ENCODE peak calls at places on chromosome 16, in eight cellular contexts. One of them, this sample, is unnamed.

GRCh38 chr16:66274335-66275110 is 92.0 kb upstream of the CDH5 start:
- DNase-seq in lower leg skin: peak; percentile 74
- DNase-seq in OCI-LY7: peak; percentile 31
- DNase-seq in endothelial cell: no peak
- DNase-seq in NB4: peak; percentile 57
- DNase-seq in heart right ventricle: no peak
- DNase-seq in RWPE1: no peak
- DNase-seq in kidney epithelial cell: no peak
- DNase-seq in this sample: peak; percentile 65

GRCh38 chr16:11913425-11914079 is 2.2 kb downstream of the GSPT1 start:
- DNase-seq in lower leg skin: no peak
- DNase-seq in OCI-LY7: no peak
- DNase-seq in endothelial cell: no peak
- DNase-seq in NB4: peak; percentile 36
- DNase-seq in heart right ventricle: no peak
- DNase-seq in RWPE1: no peak
- DNase-seq in kidney epithelial cell: no peak
- DNase-seq in this sample: no peak

GRCh38 chr16:81440888-81441663 is 3.5 kb upstream of the CMIP start:
- DNase-seq in lower leg skin: no peak
- DNase-seq in OCI-LY7: no peak
- DNase-seq in endothelial cell: no peak
- DNase-seq in NB4: no peak
- DNase-seq in heart right ventricle: no peak
- DNase-seq in RWPE1: no peak
- DNase-seq in kidney epithelial cell: no peak
- DNase-seq in this sample: no peak

GRCh38 chr16:2860826-2861567 is 3.0 kb upstream of the PRSS22 start:
- DNase-seq in lower leg skin: no peak
- DNase-seq in OCI-LY7: no peak
- DNase-seq in endothelial cell: no peak
- DNase-seq in NB4: peak; percentile 49
- DNase-seq in heart right ventricle: no peak
- DNase-seq in RWPE1: peak; percentile 26
- DNase-seq in kidney epithelial cell: no peak
- DNase-seq in this sample: no peak

GRCh38 chr16:66924527-66925321 is 611 bp downstream of the RRAD start:
- DNase-seq in lower leg skin: no peak
- DNase-seq in OCI-LY7: no peak
- DNase-seq in endothelial cell: peak; percentile 69
- DNase-seq in NB4: peak; percentile 27
- DNase-seq in heart right ventricle: no peak
- DNase-seq in RWPE1: no peak
- DNase-seq in kidney epithelial cell: no peak
- DNase-seq in this sample: no peak

GRCh38 chr16:188674-189073 is 8.4 kb downstream of the HBQ1 start:
- DNase-seq in lower leg skin: no peak
- DNase-seq in OCI-LY7: peak; percentile 61
- DNase-seq in endothelial cell: no peak
- DNase-seq in NB4: peak; percentile 15
- DNase-seq in heart right ventricle: no peak
- DNase-seq in RWPE1: no peak
- DNase-seq in kidney epithelial cell: no peak
- DNase-seq in this sample: no peak

GRCh38 chr16:12311887-12312286 is 335.4 kb downstream of the SNX29 start:
- DNase-seq in lower leg skin: no peak
- DNase-seq in OCI-LY7: peak; percentile 60
- DNase-seq in endothelial cell: no peak
- DNase-seq in NB4: no peak
- DNase-seq in heart right ventricle: no peak
- DNase-seq in RWPE1: peak; percentile 17
- DNase-seq in kidney epithelial cell: no peak
- DNase-seq in this sample: no peak

GRCh38 chr16:54806378-54806777 is 124.3 kb upstream of the IRX5 start:
- DNase-seq in lower leg skin: no peak
- DNase-seq in OCI-LY7: no peak
- DNase-seq in endothelial cell: no peak
- DNase-seq in NB4: no peak
- DNase-seq in heart right ventricle: no peak
- DNase-seq in RWPE1: no peak
- DNase-seq in kidney epithelial cell: no peak
- DNase-seq in this sample: no peak

GRCh38 chr16:66947302-66948033 is 12.2 kb downstream of the CES2 start:
- DNase-seq in lower leg skin: peak; percentile 95
- DNase-seq in OCI-LY7: peak; percentile 84
- DNase-seq in endothelial cell: peak; percentile 80
- DNase-seq in NB4: peak; percentile 85
- DNase-seq in heart right ventricle: peak; percentile 80
- DNase-seq in RWPE1: peak; percentile 90
- DNase-seq in kidney epithelial cell: no peak
- DNase-seq in this sample: peak; percentile 92

GRCh38 chr16:87931504-87931903 is 4.8 kb downstream of the CA5A start:
- DNase-seq in lower leg skin: no peak
- DNase-seq in OCI-LY7: no peak
- DNase-seq in endothelial cell: no peak
- DNase-seq in NB4: peak; percentile 89
- DNase-seq in heart right ventricle: no peak
- DNase-seq in RWPE1: no peak
- DNase-seq in kidney epithelial cell: no peak
- DNase-seq in this sample: no peak

GRCh38 chr16:814974-815373 is 14.4 kb upstream of the GNG13 start:
- DNase-seq in lower leg skin: no peak
- DNase-seq in OCI-LY7: no peak
- DNase-seq in endothelial cell: no peak
- DNase-seq in NB4: no peak
- DNase-seq in heart right ventricle: no peak
- DNase-seq in RWPE1: no peak
- DNase-seq in kidney epithelial cell: no peak
- DNase-seq in this sample: no peak

GRCh38 chr16:54936979-54937672 is 6.5 kb downstream of the IRX5 start:
- DNase-seq in lower leg skin: peak; percentile 94
- DNase-seq in OCI-LY7: no peak
- DNase-seq in endothelial cell: peak; percentile 71
- DNase-seq in NB4: peak; percentile 62
- DNase-seq in heart right ventricle: peak; percentile 38
- DNase-seq in RWPE1: no peak
- DNase-seq in kidney epithelial cell: no peak
- DNase-seq in this sample: peak; percentile 88

GRCh38 chr16:53991181-53992056 is 287.5 kb downstream of the FTO start:
- DNase-seq in lower leg skin: no peak
- DNase-seq in OCI-LY7: no peak
- DNase-seq in endothelial cell: no peak
- DNase-seq in NB4: peak; percentile 78
- DNase-seq in heart right ventricle: no peak
- DNase-seq in RWPE1: no peak
- DNase-seq in kidney epithelial cell: peak; percentile 62
- DNase-seq in this sample: no peak

GRCh38 chr16:72195609-72196008 is 23.7 kb upstream of the PMFBP1 start:
- DNase-seq in lower leg skin: no peak
- DNase-seq in OCI-LY7: no peak
- DNase-seq in endothelial cell: peak; percentile 26
- DNase-seq in NB4: no peak
- DNase-seq in heart right ventricle: no peak
- DNase-seq in RWPE1: no peak
- DNase-seq in kidney epithelial cell: no peak
- DNase-seq in this sample: no peak

GRCh38 chr16:86928517-86929148 is 350.3 kb downstream of the FOXL1 start:
- DNase-seq in lower leg skin: no peak
- DNase-seq in OCI-LY7: no peak
- DNase-seq in endothelial cell: no peak
- DNase-seq in NB4: peak; percentile 39
- DNase-seq in heart right ventricle: peak; percentile 32
- DNase-seq in RWPE1: no peak
- DNase-seq in kidney epithelial cell: no peak
- DNase-seq in this sample: no peak

GRCh38 chr16:27756206-27756970 is 206.4 kb downstream of the KATNIP start:
- DNase-seq in lower leg skin: no peak
- DNase-seq in OCI-LY7: no peak
- DNase-seq in endothelial cell: no peak
- DNase-seq in NB4: peak; percentile 71
- DNase-seq in heart right ventricle: no peak
- DNase-seq in RWPE1: no peak
- DNase-seq in kidney epithelial cell: no peak
- DNase-seq in this sample: no peak

GRCh38 chr16:27752241-27752640 is 202.3 kb downstream of the KATNIP start:
- DNase-seq in lower leg skin: no peak
- DNase-seq in OCI-LY7: no peak
- DNase-seq in endothelial cell: no peak
- DNase-seq in NB4: no peak
- DNase-seq in heart right ventricle: no peak
- DNase-seq in RWPE1: no peak
- DNase-seq in kidney epithelial cell: no peak
- DNase-seq in this sample: no peak

GRCh38 chr16:27751676-27752075 is 201.7 kb downstream of the KATNIP start:
- DNase-seq in lower leg skin: no peak
- DNase-seq in OCI-LY7: no peak
- DNase-seq in endothelial cell: no peak
- DNase-seq in NB4: no peak
- DNase-seq in heart right ventricle: no peak
- DNase-seq in RWPE1: no peak
- DNase-seq in kidney epithelial cell: no peak
- DNase-seq in this sample: no peak

GRCh38 chr16:27753563-27753962 is 203.6 kb downstream of the KATNIP start:
- DNase-seq in lower leg skin: no peak
- DNase-seq in OCI-LY7: no peak
- DNase-seq in endothelial cell: no peak
- DNase-seq in NB4: no peak
- DNase-seq in heart right ventricle: no peak
- DNase-seq in RWPE1: no peak
- DNase-seq in kidney epithelial cell: no peak
- DNase-seq in this sample: no peak

GRCh38 chr16:27754788-27755690 is 205.1 kb downstream of the KATNIP start:
- DNase-seq in lower leg skin: no peak
- DNase-seq in OCI-LY7: no peak
- DNase-seq in endothelial cell: no peak
- DNase-seq in NB4: no peak
- DNase-seq in heart right ventricle: no peak
- DNase-seq in RWPE1: no peak
- DNase-seq in kidney epithelial cell: no peak
- DNase-seq in this sample: no peak
- TF ChIP-seq CTCF in lower leg skin: no peak
- TF ChIP-seq CTCF in OCI-LY7: no peak
- TF ChIP-seq CTCF in endothelial cell: no peak
- TF ChIP-seq CTCF in NB4: no peak
- TF ChIP-seq CTCF in heart right ventricle: no peak
- TF ChIP-seq CTCF in RWPE1: no peak
- TF ChIP-seq CTCF in kidney epithelial cell: no peak
- TF ChIP-seq CTCF in this sample: no peak

DNA sequence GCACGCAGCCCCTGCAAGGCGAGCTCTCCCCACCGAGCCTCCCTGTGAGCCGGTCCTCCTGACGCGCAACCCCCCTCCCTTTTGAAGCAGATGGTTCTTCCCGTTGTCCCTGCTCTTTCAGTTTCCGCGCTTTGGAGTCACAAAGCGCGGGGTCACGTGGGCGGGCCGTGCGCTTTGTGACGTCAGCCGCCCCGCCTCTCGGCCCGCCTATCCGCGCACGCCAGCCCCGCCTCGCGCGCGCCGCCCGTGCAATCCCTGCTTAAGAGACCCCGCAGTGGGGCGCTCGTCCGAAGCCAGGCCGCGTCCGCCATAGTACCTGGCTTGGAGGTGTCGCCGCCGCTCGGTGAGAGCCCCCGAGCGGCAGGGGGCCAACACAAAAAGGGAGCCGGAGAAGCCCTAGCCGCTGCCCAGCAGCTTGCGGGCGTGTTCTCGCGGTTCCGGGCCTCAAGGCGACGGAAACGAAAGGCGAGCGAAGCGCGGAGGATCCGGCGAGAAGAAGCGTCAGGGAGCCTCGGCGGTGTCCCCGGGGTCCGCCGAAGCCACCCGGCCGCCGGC is at the start of gene RBBP6:
- DNase-seq in lower leg skin: peak; percentile 98
- DNase-seq in OCI-LY7: peak; percentile 97
- DNase-seq in endothelial cell: peak; percentile 96
- DNase-seq in NB4: peak; percentile 97
- DNase-seq in heart right ventricle: peak; percentile 93
- DNase-seq in RWPE1: peak; percentile 95
- DNase-seq in kidney epithelial cell: peak; percentile 62
- DNase-seq in this sample: peak; percentile 98
- TF ChIP-seq CTCF in lower leg skin: peak; percentile 8
- TF ChIP-seq CTCF in OCI-LY7: peak; percentile 56
- TF ChIP-seq CTCF in endothelial cell: no peak
- TF ChIP-seq CTCF in NB4: no peak
- TF ChIP-seq CTCF in heart right ventricle: peak; percentile 39
- TF ChIP-seq CTCF in RWPE1: peak; percentile 37
- TF ChIP-seq CTCF in kidney epithelial cell: peak; percentile 20
- TF ChIP-seq CTCF in this sample: peak; percentile 51

GRCh38 chr16:58755989-58756649 is 22.0 kb upstream of the GOT2 start:
- DNase-seq in lower leg skin: peak; percentile 90
- DNase-seq in OCI-LY7: peak; percentile 88
- DNase-seq in endothelial cell: peak; percentile 71
- DNase-seq in NB4: peak; percentile 88
- DNase-seq in heart right ventricle: peak; percentile 67
- DNase-seq in RWPE1: peak; percentile 61
- DNase-seq in kidney epithelial cell: peak; percentile 29
- DNase-seq in this sample: no peak
- TF ChIP-seq CTCF in lower leg skin: no peak
- TF ChIP-seq CTCF in OCI-LY7: peak; percentile 97
- TF ChIP-seq CTCF in endothelial cell: no peak
- TF ChIP-seq CTCF in NB4: peak; percentile 85
- TF ChIP-seq CTCF in heart right ventricle: peak; percentile 62
- TF ChIP-seq CTCF in RWPE1: peak; percentile 76
- TF ChIP-seq CTCF in kidney epithelial cell: peak; percentile 84
- TF ChIP-seq CTCF in this sample: peak; percentile 78

DNA sequence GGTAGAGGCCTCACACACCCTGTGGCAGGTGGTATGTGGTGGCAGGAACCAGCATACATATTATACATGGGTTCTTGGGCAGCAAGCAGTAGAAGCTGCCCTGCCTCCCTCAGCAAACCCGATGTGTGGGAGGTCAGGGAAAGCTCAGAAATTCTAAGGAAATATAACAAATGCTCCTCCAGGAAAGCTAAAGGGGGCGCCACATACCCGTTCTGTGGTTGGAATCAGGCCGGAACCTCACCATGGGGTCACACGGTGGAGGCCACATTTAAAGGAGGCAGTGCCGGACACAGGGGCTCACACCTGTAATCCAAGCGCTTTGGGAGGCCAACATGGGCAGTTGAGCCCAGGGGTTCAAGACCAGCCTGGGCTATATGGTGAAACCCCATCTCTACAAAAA is 12.4 kb upstream of the KATNB1 start:
- DNase-seq in lower leg skin: no peak
- DNase-seq in OCI-LY7: no peak
- DNase-seq in endothelial cell: peak; percentile 56
- DNase-seq in NB4: peak; percentile 38
- DNase-seq in heart right ventricle: no peak
- DNase-seq in RWPE1: no peak
- DNase-seq in kidney epithelial cell: no peak
- DNase-seq in this sample: no peak
- TF ChIP-seq CTCF in lower leg skin: no peak
- TF ChIP-seq CTCF in OCI-LY7: peak; percentile 14
- TF ChIP-seq CTCF in endothelial cell: peak; percentile 58
- TF ChIP-seq CTCF in NB4: peak; percentile 12
- TF ChIP-seq CTCF in heart right ventricle: peak; percentile 15
- TF ChIP-seq CTCF in RWPE1: no peak
- TF ChIP-seq CTCF in kidney epithelial cell: peak; percentile 38
- TF ChIP-seq CTCF in this sample: peak; percentile 43